ENCODE peak calls at places on chromosomes 16 and 17, in ten cellular contexts. T is RWPE1, L is fibroblast of lung, F is A549, N is iPS DF 6.9, Y is pancreas, A is lung, I is H9, P is dorsolateral prefrontal cortex, G is left lung. B is an unnamed sample.

GRCh38 chr17:79242873-79243602 is 168.4 kb downstream of the ENGASE start:
- DNase-seq in F (no peak), A (no peak), N (no peak), Y (no peak), L (no peak), P (no peak), T (no peak), G (no peak), I (no peak), B (no peak)

GRCh38 chr16:68646948-68647659 is 2.0 kb downstream of the CDH3 start:
- DNase-seq in G (no peak), A (no peak), L (peak), N (no peak), Y (no peak), P (no peak), F (no peak), I (no peak), T (no peak), B (no peak)

GRCh38 chr17:50141026-50141749 is 9.3 kb downstream of the PPP1R9B start:
- DNase-seq in T (no peak), F (no peak), A (no peak), G (peak), N (no peak), Y (no peak), L (no peak), I (no peak), P (no peak), B (no peak)

GRCh38 chr17:80866050-80866793 is 125.4 kb upstream of the CHMP6 start:
- DNase-seq in I (peak), N (no peak), L (peak), Y (no peak), G (peak), T (peak), F (peak), P (peak), A (peak), B (no peak)

GRCh38 chr17:77602062-77602746 is 356.3 kb upstream of the TNRC6C start:
- DNase-seq in N (no peak), T (peak), P (no peak), F (no peak), Y (no peak), G (no peak), A (no peak), I (peak), L (peak), B (no peak)

GRCh38 chr16:22369221-22369811 is 5.1 kb downstream of the CDR2 start:
- DNase-seq in Y (no peak), G (no peak), I (no peak), N (no peak), F (no peak), L (peak), T (no peak), A (no peak), P (no peak), B (no peak)

GRCh38 chr17:36673637-36674277 is 72.4 kb downstream of the MRM1 start:
- DNase-seq in A (no peak), N (no peak), Y (no peak), T (no peak), F (no peak), P (no peak), I (no peak), G (no peak), L (no peak), B (no peak)

GRCh38 chr17:7043195-7043543 is 723 bp downstream of the SLC16A11 start:
- DNase-seq in L (no peak), A (no peak), F (no peak), N (no peak), Y (no peak), G (no peak), T (no peak), I (no peak), P (no peak), B (no peak)

GRCh38 chr17:40065041-40065770 is 2.4 kb downstream of the THRA start:
- DNase-seq in A (no peak), L (peak), N (no peak), G (no peak), Y (peak), T (no peak), I (no peak), F (no peak), P (no peak), B (no peak)

GRCh38 chr16:78002915-78003538 is 19.3 kb upstream of the CLEC3A start:
- DNase-seq in Y (peak), F (peak), T (peak), G (peak), P (peak), L (peak), N (peak), A (peak), I (peak), B (peak)

GRCh38 chr17:69802045-69802740 is 272.8 kb upstream of the KCNJ16 start:
- DNase-seq in I (peak), F (no peak), P (no peak), N (peak), G (no peak), L (no peak), T (no peak), A (no peak), Y (no peak), B (no peak)

GRCh38 chr17:1773755-1774181 is 11.9 kb downstream of the SERPINF1 start:
- DNase-seq in F (no peak), N (no peak), I (no peak), L (no peak), Y (no peak), T (no peak), A (no peak), P (no peak), G (no peak), B (no peak)

GRCh38 chr16:27298132-27298531 is 15.6 kb upstream of the IL4R start:
- DNase-seq in F (no peak), I (no peak), Y (no peak), N (no peak), G (no peak), P (no peak), L (no peak), A (no peak), T (no peak), B (no peak)

GRCh38 chr16:51392651-51393187 is 241.6 kb upstream of the SALL1 start:
- DNase-seq in G (no peak), F (no peak), N (no peak), A (no peak), P (no peak), Y (no peak), T (no peak), I (peak), L (peak), B (no peak)

GRCh38 chr17:30567231-30568116 is 90.3 kb downstream of the GOSR1 start:
- DNase-seq in A (no peak), G (no peak), P (no peak), L (no peak), F (no peak), Y (no peak), N (no peak), I (no peak), T (no peak), B (no peak)

GRCh38 chr17:19337712-19338023 is 24.9 kb downstream of the B9D1 start:
- DNase-seq in I (no peak), F (no peak), L (no peak), N (no peak), G (no peak), Y (no peak), A (no peak), T (no peak), P (no peak), B (no peak)

GRCh38 chr17:78266231-78266631 is 34.8 kb downstream of the TMEM235 start:
- DNase-seq in N (no peak), I (no peak), F (no peak), Y (no peak), G (no peak), P (no peak), L (no peak), A (no peak), T (no peak), B (no peak)

GRCh38 chr16:67447508-67448076 is 16.7 kb downstream of the HSD11B2 start:
- DNase-seq in L (no peak), F (peak), T (peak), G (no peak), Y (peak), N (no peak), A (peak), I (peak), P (no peak), B (no peak)

GRCh38 chr17:1485748-1486376 is 6.6 kb downstream of the MYO1C start:
- DNase-seq in N (no peak), F (peak), A (peak), Y (peak), L (peak), G (peak), T (peak), I (peak), P (no peak), B (no peak)

GRCh38 chr17:17913695-17914332 is 58.4 kb downstream of the TOM1L2 start:
- DNase-seq in Y (peak), F (peak), G (peak), P (no peak), A (peak), I (peak), L (peak), N (no peak), T (peak), B (peak)

GRCh38 chr16:75065149-75065807 is 51.3 kb downstream of the LDHD start:
- DNase-seq in N (no peak), A (no peak), G (no peak), L (no peak), F (no peak), P (no peak), I (no peak), T (no peak), Y (no peak), B (peak)

GRCh38 chr17:70454377-70454776 is 285.0 kb downstream of the KCNJ2 start:
- DNase-seq in G (no peak), Y (no peak), P (no peak), F (no peak), L (no peak), A (no peak), N (no peak), T (no peak), I (no peak), B (no peak)

GRCh38 chr17:880871-881269 is 98.7 kb downstream of the NXN start:
- DNase-seq in T (no peak), I (no peak), F (no peak), Y (no peak), P (no peak), G (no peak), N (no peak), A (no peak), L (no peak), B (no peak)

GRCh38 chr17:83183951-83184506 is 104.6 kb downstream of the METRNL start:
- DNase-seq in I (no peak), F (no peak), P (no peak), N (no peak), T (no peak), G (peak), L (no peak), A (peak), Y (no peak), B (no peak)

GRCh38 chr17:2735896-2736295 is 13.6 kb downstream of the CCDC92B start:
- DNase-seq in I (no peak), Y (no peak), A (no peak), T (no peak), L (no peak), P (no peak), F (no peak), G (no peak), N (no peak), B (no peak)

GRCh38 chr17:18172528-18173278 is 10.9 kb upstream of the ALKBH5 start:
- DNase-seq in A (no peak), P (no peak), L (no peak), T (no peak), F (no peak), N (no peak), Y (no peak), G (no peak), I (no peak), B (no peak)

GRCh38 chr17:45783593-45784292 is 377 bp upstream of the CRHR1 start:
- DNase-seq in T (no peak), I (peak), A (no peak), P (no peak), Y (peak), N (no peak), L (no peak), G (peak), F (peak), B (no peak)

GRCh38 chr17:10668771-10669170 is 11.7 kb upstream of the MYH3 start:
- DNase-seq in A (no peak), F (no peak), L (peak), P (no peak), Y (no peak), T (peak), G (no peak), N (no peak), I (no peak), B (no peak)

GRCh38 chr17:61383689-61384201 is 15.9 kb upstream of the TBX2 start:
- DNase-seq in P (no peak), T (no peak), I (no peak), G (peak), N (no peak), Y (no peak), F (no peak), L (no peak), A (no peak), B (no peak)

GRCh38 chr17:76278952-76279741 is 14.0 kb downstream of the UBALD2 start:
- DNase-seq in A (peak), G (peak), P (peak), T (peak), N (peak), F (peak), L (peak), Y (peak), I (peak), B (no peak)

GRCh38 chr17:81245024-81245664 is 6.0 kb downstream of the NDUFAF8 start:
- DNase-seq in Y (no peak), T (no peak), F (no peak), A (no peak), G (peak), P (no peak), L (peak), N (no peak), I (no peak), B (no peak)

GRCh38 chr17:43645765-43646481 is 15.8 kb downstream of the MEOX1 start:
- DNase-seq in G (peak), Y (peak), L (peak), I (no peak), F (no peak), P (no peak), T (peak), N (no peak), A (peak), B (no peak)

GRCh38 chr17:82734987-82735866 is at the start of gene FN3K:
- DNase-seq in I (peak), L (peak), F (peak), Y (peak), G (peak), P (peak), N (no peak), T (peak), A (peak), B (no peak)

GRCh38 chr16:82700541-82701240 is 73.9 kb downstream of the CDH13 start:
- DNase-seq in F (no peak), T (peak), G (no peak), Y (no peak), P (no peak), I (no peak), L (peak), A (no peak), N (no peak), B (no peak)

GRCh38 chr17:66426397-66427033 is 124.1 kb downstream of the PRKCA start:
- DNase-seq in T (no peak), I (peak), A (no peak), L (peak), N (no peak), G (no peak), P (no peak), Y (no peak), F (no peak), B (no peak)

GRCh38 chr16:8561496-8561895 is 28.8 kb downstream of the TMEM114 start:
- DNase-seq in I (no peak), P (no peak), T (no peak), G (no peak), Y (no peak), A (no peak), L (no peak), N (no peak), F (no peak), B (no peak)

GRCh38 chr16:4094138-4094773 is 22.0 kb downstream of the ADCY9 start:
- DNase-seq in P (no peak), T (no peak), A (no peak), Y (no peak), I (no peak), G (no peak), F (no peak), N (no peak), L (no peak), B (no peak)
- H3K27ac ChIP-seq in P (no peak), T (no peak), A (peak), Y (peak), I (no peak), G (peak), F (peak), N (no peak), L (no peak), B (no peak)

DNA sequence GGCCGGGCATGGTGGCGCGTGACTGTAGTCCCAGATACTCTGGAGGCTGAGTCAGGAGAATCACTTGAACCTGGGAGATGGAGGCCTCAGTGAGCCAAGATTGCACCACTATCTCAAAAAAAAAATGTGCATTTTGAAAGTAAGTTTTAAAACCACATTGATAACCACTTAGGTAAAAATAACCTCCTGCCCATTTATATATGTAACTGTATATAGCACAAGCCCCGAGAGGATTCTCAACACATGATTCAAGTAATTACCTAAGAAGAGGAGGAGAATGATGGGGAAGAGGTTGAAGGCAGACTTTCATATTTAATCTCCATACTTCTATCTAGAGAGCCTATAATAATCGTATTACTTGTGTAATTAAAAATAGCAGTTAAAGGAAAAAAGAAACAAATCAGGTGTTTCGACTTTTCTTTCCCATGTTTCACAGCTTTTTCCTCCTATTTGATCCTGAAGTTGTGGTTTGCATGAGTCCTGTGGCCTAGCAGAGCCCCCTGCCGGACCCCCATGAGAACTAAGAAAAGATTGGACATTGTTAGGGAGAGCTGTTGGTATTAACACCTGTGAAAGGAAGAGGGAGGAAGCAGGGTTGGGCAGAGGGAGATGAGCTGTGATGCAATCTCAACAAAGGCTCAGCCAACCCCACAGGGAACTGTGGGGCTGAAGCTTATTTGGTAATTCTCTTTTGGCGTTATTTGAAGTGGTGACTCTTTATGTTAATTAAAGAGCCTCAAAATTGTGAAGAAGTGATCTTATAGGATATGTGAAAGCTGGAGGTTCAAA is 22.1 kb downstream of the PMFBP1 start:
- DNase-seq in F (no peak), T (no peak), G (no peak), Y (no peak), A (no peak), L (no peak), I (peak), P (no peak), N (no peak), B (no peak)
- H3K27ac ChIP-seq in F (no peak), T (no peak), G (no peak), Y (no peak), A (no peak), L (no peak), I (no peak), P (no peak), N (no peak), B (no peak)

GRCh38 chr16:90046122-90046970 is 27.1 kb upstream of the DBNDD1 start:
- DNase-seq in T (no peak), G (no peak), Y (no peak), N (peak), L (no peak), A (no peak), P (no peak), F (no peak), I (peak), B (no peak)
- H3K27ac ChIP-seq in T (no peak), G (no peak), Y (no peak), N (no peak), L (no peak), A (no peak), P (peak), F (peak), I (no peak), B (no peak)

DNA sequence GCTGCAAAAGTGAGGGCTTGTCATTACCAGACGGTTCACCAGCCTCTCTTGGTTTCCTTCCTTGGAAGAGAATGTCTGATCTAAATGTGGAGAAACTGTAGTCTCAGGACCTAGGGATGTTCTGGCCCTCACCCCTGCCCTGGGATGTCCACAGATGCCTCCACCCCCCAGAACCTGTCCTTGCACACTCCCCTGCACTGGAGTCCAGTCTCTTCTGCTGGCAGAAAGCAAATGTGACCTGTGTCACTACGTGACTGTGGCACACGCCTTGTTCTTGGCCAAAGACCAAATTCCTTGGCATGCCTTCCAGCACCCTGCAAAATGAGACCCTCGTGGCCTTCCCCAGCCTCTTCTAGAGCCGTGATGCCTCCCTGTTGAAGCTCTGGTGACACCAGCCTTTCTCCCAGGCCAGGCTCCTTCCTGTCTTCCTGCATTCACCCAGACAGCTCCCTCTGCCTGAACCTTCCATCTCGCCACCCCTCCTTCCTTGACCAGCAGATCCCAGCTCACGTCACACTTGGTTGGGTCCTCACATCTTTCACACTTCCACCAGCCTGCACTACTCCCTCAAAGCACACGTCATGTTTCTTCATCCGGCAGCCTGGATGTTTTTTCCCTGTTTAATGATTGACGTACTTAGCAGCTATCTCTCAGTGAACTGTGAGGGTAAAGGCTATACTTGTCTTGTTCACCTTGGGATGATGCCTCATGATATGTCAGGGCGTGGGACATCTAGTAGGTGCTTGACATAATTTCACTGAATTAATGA is 4.3 kb downstream of the ZNF768 start:
- DNase-seq in A (no peak), P (no peak), N (no peak), T (no peak), L (no peak), I (no peak), G (no peak), Y (no peak), F (peak), B (no peak)
- H3K27ac ChIP-seq in A (no peak), P (no peak), N (no peak), T (peak), L (no peak), I (no peak), G (no peak), Y (no peak), F (peak), B (no peak)

DNA sequence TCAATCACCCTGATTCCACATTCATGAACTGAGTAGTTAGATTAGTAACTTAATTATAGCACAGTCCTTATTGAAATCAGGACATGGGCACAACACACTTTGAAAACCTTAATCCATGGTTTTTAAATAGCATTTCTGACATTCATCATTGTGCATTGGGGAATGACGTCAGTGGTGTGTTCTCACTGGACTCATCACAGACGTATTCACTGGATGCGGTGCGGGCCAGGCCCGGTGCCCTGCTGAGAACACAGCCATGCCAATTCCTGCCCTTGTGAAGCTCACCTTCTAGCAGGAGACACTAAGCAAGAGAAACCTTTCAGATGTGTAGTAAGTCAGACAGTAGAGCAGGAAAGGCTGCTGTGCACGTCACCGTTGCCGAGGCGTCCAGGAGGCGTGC is 12.8 kb downstream of the BANP start:
- DNase-seq in P (no peak), L (peak), G (no peak), A (no peak), F (no peak), I (no peak), Y (no peak), T (no peak), N (no peak), B (no peak)
- H3K27ac ChIP-seq in P (no peak), L (no peak), G (peak), A (peak), F (no peak), I (no peak), Y (peak), T (no peak), N (no peak), B (peak)

B was measured in epithelial cell of prostate.